ENCODE peak calls at places on chromosomes 16 and 17, in six cellular contexts. U, H, T, P, W and N are unnamed samples. For H3K4me1 and H3K9me3, the result is how much of the 10 kb centered on the place peaks cover.

GRCh38 chr17:54494731-54495715 is 405.6 kb upstream of the TOM1L1 start:
- DNase-seq in U (no peak), P (no peak), H (no peak), W (no peak), T (no peak), N (no peak)

GRCh38 chr17:2385240-2386202 is 15.3 kb downstream of the MNT start:
- DNase-seq in P (no peak), W (no peak), T (no peak), U (no peak), H (no peak), N (no peak)

GRCh38 chr17:35892091-35892637 is 12.0 kb upstream of the CCL5 start:
- DNase-seq in P (no peak), W (no peak), U (no peak), T (no peak), H (no peak), N (no peak)

GRCh38 chr17:65556910-65557348 is 4.5 kb downstream of the AXIN2 start:
- DNase-seq in U (no peak), P (no peak), H (no peak), W (no peak), T (no peak), N (no peak)

GRCh38 chr17:60863892-60864673 is 186.4 kb downstream of the BCAS3 start:
- DNase-seq in P (no peak), W (no peak), T (no peak), H (no peak), U (no peak), N (no peak)

GRCh38 chr17:5237541-5238016 is 2.9 kb upstream of the SCIMP start:
- DNase-seq in T (peak), W (peak), P (peak), U (peak), H (peak), N (peak)

GRCh38 chr16:4882261-4882632 is 35.0 kb downstream of the UBN1 start:
- DNase-seq in U (no peak), P (no peak), H (no peak), T (no peak), W (no peak), N (no peak)

GRCh38 chr17:83177611-83178532 is 98.5 kb downstream of the METRNL start:
- DNase-seq in U (peak), P (no peak), T (no peak), W (no peak), H (no peak), N (no peak)

GRCh38 chr16:56824335-56824734 is 40.7 kb upstream of the SLC12A3 start:
- DNase-seq in U (no peak), H (peak), W (peak), T (no peak), P (no peak), N (no peak)

GRCh38 chr16:9102379-9102778 is 10.9 kb downstream of the HAPSTR1 start:
- DNase-seq in P (no peak), T (no peak), U (no peak), W (no peak), H (no peak), N (no peak)

GRCh38 chr17:71327376-71328059 is 793.3 kb upstream of the SOX9 start:
- DNase-seq in W (no peak), U (no peak), H (no peak), T (no peak), P (no peak), N (no peak)

GRCh38 chr16:10536814-10537389 is 43.5 kb downstream of the EMP2 start:
- DNase-seq in U (no peak), T (no peak), W (no peak), P (peak), H (no peak), N (no peak)

GRCh38 chr16:73387979-73388378 is 340.1 kb upstream of the ZFHX3 start:
- DNase-seq in P (no peak), T (no peak), H (no peak), W (no peak), U (no peak), N (no peak)

GRCh38 chr16:57620316-57621231 is 7.9 kb upstream of the ADGRG1 start:
- DNase-seq in T (no peak), W (no peak), U (no peak), H (no peak), P (no peak), N (no peak)

GRCh38 chr17:80984749-80985148 is 6.9 kb upstream of the CHMP6 start:
- DNase-seq in P (no peak), H (no peak), U (no peak), W (peak), T (peak), N (peak)

GRCh38 chr16:11586375-11586855 is 304 bp downstream of the LITAF start:
- DNase-seq in U (no peak), H (no peak), T (no peak), P (no peak), W (no peak), N (no peak)

GRCh38 chr16:89534147-89534788 is 26.1 kb downstream of the SPG7 start:
- DNase-seq in W (no peak), T (no peak), U (no peak), P (no peak), H (no peak), N (no peak)

GRCh38 chr17:80446645-80447405 is 29.6 kb downstream of the NPTX1 start:
- DNase-seq in W (no peak), U (no peak), P (no peak), H (no peak), T (no peak), N (no peak)

GRCh38 chr16:8869212-8869987 is 594 bp upstream of the CARHSP1 start:
- DNase-seq in U (no peak), P (no peak), T (no peak), W (peak), H (peak), N (no peak)

GRCh38 chr17:63035271-63035670 is 69.2 kb downstream of the TANC2 start:
- DNase-seq in W (no peak), H (no peak), U (no peak), T (peak), P (no peak), N (no peak)

GRCh38 chr17:31561469-31562412 is 170.3 kb downstream of the RAB11FIP4 start:
- DNase-seq in P (no peak), U (no peak), T (no peak), H (no peak), W (no peak), N (no peak)

GRCh38 chr17:7839199-7839889 is 5.3 kb downstream of the KDM6B start:
- DNase-seq in W (no peak), T (no peak), U (no peak), P (no peak), H (no peak), N (no peak)

GRCh38 chr17:80856863-80857488 is 134.7 kb upstream of the CHMP6 start:
- DNase-seq in T (no peak), H (no peak), W (no peak), P (no peak), U (no peak), N (no peak)

GRCh38 chr17:60163108-60163784 is 13.5 kb downstream of the CA4 start:
- DNase-seq in P (no peak), T (no peak), U (peak), W (peak), H (peak), N (no peak)

GRCh38 chr16:53745753-53746258 is 41.9 kb downstream of the FTO start:
- DNase-seq in H (peak), U (no peak), P (no peak), T (peak), W (no peak), N (no peak)

GRCh38 chr17:7336240-7337175 is at the start of gene ACAP1:
- DNase-seq in H (peak), P (no peak), T (no peak), W (no peak), U (peak), N (no peak)

GRCh38 chr17:17107281-17107680 is 65.0 kb downstream of the MPRIP start:
- DNase-seq in T (no peak), U (no peak), W (no peak), P (no peak), H (no peak), N (no peak)

GRCh38 chr17:8019665-8020064 is 17.2 kb downstream of the GUCY2D start:
- DNase-seq in P (no peak), W (no peak), T (no peak), H (no peak), U (no peak), N (no peak)

GRCh38 chr17:7220593-7221280 is 999 bp downstream of the ACADVL start:
- DNase-seq in P (no peak), T (no peak), H (no peak), W (peak), U (peak), N (no peak)

GRCh38 chr16:12440233-12440530 is 363.5 kb downstream of the CPPED1 start:
- DNase-seq in H (no peak), P (no peak), U (no peak), T (no peak), W (no peak), N (no peak)

DNA sequence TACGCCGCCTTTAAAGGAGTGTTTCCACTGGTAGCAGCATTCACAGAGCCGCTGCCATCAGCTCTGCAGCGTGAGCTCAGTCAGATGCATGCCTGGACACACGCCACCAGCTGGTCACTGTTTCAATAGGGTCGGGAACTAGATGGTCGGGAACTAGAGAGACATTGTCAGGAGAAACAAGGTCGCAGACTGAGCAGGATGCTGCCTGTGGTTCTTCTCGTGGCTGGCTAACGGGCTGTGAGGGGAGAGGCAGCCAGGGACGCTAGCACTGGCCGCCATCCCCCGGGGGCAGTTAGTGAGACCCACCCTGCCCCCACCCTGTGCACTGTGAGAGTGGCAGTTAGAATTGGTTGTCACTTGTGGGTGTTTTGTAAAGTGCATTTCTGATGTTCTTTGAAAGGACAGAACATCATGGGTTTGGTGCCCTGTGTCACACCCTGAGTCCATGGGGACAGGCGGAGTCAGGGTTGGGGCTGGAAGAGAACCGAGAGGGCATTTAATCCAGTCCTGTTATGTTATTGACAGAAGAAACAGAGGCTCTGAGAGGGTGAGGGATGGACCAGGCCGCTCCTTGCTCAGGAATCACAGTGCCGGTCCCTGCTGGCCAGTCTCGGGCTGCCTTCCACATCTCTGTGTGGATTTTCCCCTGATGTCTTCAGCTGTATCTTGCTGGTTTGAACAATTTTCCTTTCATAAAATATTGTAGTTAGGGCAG is 86.4 kb downstream of the SPECC1 start:
- DNase-seq in T (peak), H (no peak), U (no peak), P (no peak), W (peak), N (peak)
- TF ChIP-seq ZNF274 in T (no peak), H (no peak), U (no peak), P (no peak), W (no peak), N (no peak)

GRCh38 chr16:85858984-85859817 is 39.8 kb upstream of the IRF8 start:
- DNase-seq in W (no peak), P (no peak), T (no peak), H (no peak), U (no peak), N (no peak)
- H3K4me1 ChIP-seq in W (under half), P (under half), T (under half), H (under half), U (under half), N (under half)

DNA sequence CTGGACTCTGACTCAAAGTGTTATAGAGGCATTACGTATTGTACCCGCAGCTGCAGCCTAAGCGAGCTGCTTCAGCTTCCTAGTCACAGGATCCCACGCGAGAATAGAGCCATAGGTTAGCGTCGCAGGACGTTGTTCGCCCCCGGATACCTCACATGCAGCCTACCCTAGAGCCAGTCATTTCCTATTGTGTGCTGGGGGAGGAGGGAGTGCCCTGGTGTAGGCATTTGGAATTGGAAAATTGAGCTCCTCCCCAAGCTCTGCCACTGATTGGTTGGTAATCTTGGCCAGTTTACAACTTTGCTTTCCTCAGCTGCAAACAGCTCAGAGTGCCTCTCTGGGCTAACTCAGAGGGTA is 530 bp downstream of the NAA60 start:
- DNase-seq in P (no peak), T (peak), U (no peak), H (no peak), W (peak), N (peak)
- H3K9me3 ChIP-seq in P (under half), T (under half), U (under half), H (under half), W (under half), N (under half)

GRCh38 chr17:66975614-66976378 is 11.3 kb downstream of the CACNG4 start:
- DNase-seq in U (peak), W (peak), T (peak), H (peak), P (no peak), N (no peak)
- TF ChIP-seq ZNF274 in U (no peak), W (no peak), T (no peak), H (no peak), P (no peak), N (no peak)